ENCODE peak calls at places on chromosomes 11 and 22, in five cellular contexts. J, N, E, O and I are unnamed samples.

GRCh38 chr22:29733362-29734322 is 13.8 kb downstream of the CABP7 start:
- DNase-seq in O (no peak), J (peak), N (no peak), E (no peak), I (no peak)

GRCh38 chr11:11966354-11966741 is 42.1 kb downstream of the DKK3 start:
- DNase-seq in E (no peak), J (no peak), N (no peak), O (no peak), I (no peak)

GRCh38 chr22:33404723-33405122 is 346.5 kb upstream of the SYN3 start:
- DNase-seq in O (no peak), J (no peak), E (no peak), N (no peak), I (no peak)

GRCh38 chr11:60950933-60951610 is 904 bp downstream of the SLC15A3 start:
- DNase-seq in O (no peak), E (no peak), J (no peak), N (peak), I (no peak)

GRCh38 chr11:82874646-82875523 is 25.3 kb downstream of the PRCP start:
- DNase-seq in J (no peak), E (no peak), O (no peak), N (no peak), I (no peak)

GRCh38 chr11:35945137-35945518 is 1.3 kb downstream of the LDLRAD3 start:
- DNase-seq in J (no peak), O (no peak), E (no peak), N (no peak), I (no peak)

GRCh38 chr11:6569706-6570105 is 33.7 kb downstream of the RRP8 start:
- DNase-seq in E (no peak), J (no peak), N (no peak), O (no peak), I (no peak)

GRCh38 chr11:46075168-46075567 is 46.1 kb downstream of the PHF21A start:
- DNase-seq in J (no peak), O (peak), N (no peak), E (no peak), I (no peak)

GRCh38 chr22:25351631-25352293 is 132.3 kb downstream of the CRYBB2 start:
- DNase-seq in J (no peak), E (no peak), O (no peak), N (no peak), I (peak)

GRCh38 chr11:28697920-28698827 is 590.0 kb downstream of the METTL15 start:
- DNase-seq in N (peak), O (peak), J (peak), E (peak), I (no peak)

GRCh38 chr11:35241531-35241930 is 102.6 kb downstream of the CD44 start:
- DNase-seq in O (no peak), J (no peak), E (no peak), N (no peak), I (no peak)

GRCh38 chr11:15830730-15831443 is 525.5 kb downstream of the SOX6 start:
- DNase-seq in J (no peak), O (no peak), E (no peak), N (no peak), I (no peak)

GRCh38 chr22:46355369-46355995 is 20.0 kb downstream of the TRMU start:
- DNase-seq in E (peak), O (peak), J (peak), N (peak), I (no peak)

GRCh38 chr11:17812286-17813187 is 78.0 kb downstream of the KCNC1 start:
- DNase-seq in N (no peak), E (no peak), J (peak), O (no peak), I (no peak)

GRCh38 chr11:45927684-45928413 is 5.4 kb downstream of the LARGE2 start:
- DNase-seq in E (no peak), J (no peak), N (peak), O (no peak), I (peak)

GRCh38 chr22:30575011-30575671 is 676 bp upstream of the GAL3ST1 start:
- DNase-seq in N (peak), J (no peak), O (peak), E (no peak), I (peak)